ENCODE peak calls at places on chromosomes 3 and 15, in five cellular contexts. One of them, this sample, is unnamed.

GRCh38 chr15:31977812-31978662 is 52.3 kb upstream of the CHRNA7 start:
- DNase-seq in cardiac muscle cell: peak
- DNase-seq in fibroblast of mammary gland: peak
- DNase-seq in WERI-Rb-1: peak
- DNase-seq in tibial nerve: no peak
- DNase-seq in this sample: peak

GRCh38 chr3:143644370-143645089 is 203.7 kb downstream of the SLC9A9 start:
- DNase-seq in tibial nerve: no peak
- DNase-seq in fibroblast of mammary gland: peak
- DNase-seq in WERI-Rb-1: peak
- DNase-seq in cardiac muscle cell: peak
- DNase-seq in this sample: no peak

GRCh38 chr15:37090543-37091175 is 9.7 kb downstream of the MEIS2 start:
- DNase-seq in cardiac muscle cell: no peak
- DNase-seq in WERI-Rb-1: no peak
- DNase-seq in tibial nerve: no peak
- DNase-seq in fibroblast of mammary gland: no peak
- DNase-seq in this sample: no peak

GRCh38 chr3:64266983-64267382 is 41.7 kb upstream of the PRICKLE2 start:
- DNase-seq in fibroblast of mammary gland: no peak
- DNase-seq in cardiac muscle cell: peak
- DNase-seq in tibial nerve: no peak
- DNase-seq in WERI-Rb-1: peak
- DNase-seq in this sample: no peak

GRCh38 chr3:187136347-187136746 is 2.9 kb downstream of the RPL39L start:
- DNase-seq in WERI-Rb-1: no peak
- DNase-seq in tibial nerve: no peak
- DNase-seq in cardiac muscle cell: no peak
- DNase-seq in fibroblast of mammary gland: no peak
- DNase-seq in this sample: no peak

GRCh38 chr3:197462808-197463207 is 93.0 kb downstream of the BDH1 start:
- DNase-seq in fibroblast of mammary gland: no peak
- DNase-seq in tibial nerve: no peak
- DNase-seq in cardiac muscle cell: no peak
- DNase-seq in WERI-Rb-1: no peak
- DNase-seq in this sample: no peak

GRCh38 chr15:84878504-84878903 is 6.0 kb upstream of the SLC28A1 start:
- DNase-seq in tibial nerve: peak
- DNase-seq in fibroblast of mammary gland: peak
- DNase-seq in cardiac muscle cell: peak
- DNase-seq in WERI-Rb-1: peak
- DNase-seq in this sample: peak

GRCh38 chr3:64264491-64265109 is 39.3 kb upstream of the PRICKLE2 start:
- DNase-seq in tibial nerve: no peak
- DNase-seq in cardiac muscle cell: peak
- DNase-seq in fibroblast of mammary gland: peak
- DNase-seq in WERI-Rb-1: no peak
- DNase-seq in this sample: no peak

GRCh38 chr3:175105066-175105465 is 245.9 kb downstream of the NAALADL2 start:
- DNase-seq in WERI-Rb-1: no peak
- DNase-seq in fibroblast of mammary gland: peak
- DNase-seq in tibial nerve: no peak
- DNase-seq in cardiac muscle cell: peak
- DNase-seq in this sample: no peak

GRCh38 chr15:62390793-62391543 is 225.9 kb upstream of the C2CD4B start:
- DNase-seq in tibial nerve: no peak
- DNase-seq in WERI-Rb-1: peak
- DNase-seq in cardiac muscle cell: peak
- DNase-seq in fibroblast of mammary gland: peak
- DNase-seq in this sample: peak

GRCh38 chr3:188196232-188196990 is 42.5 kb downstream of the LPP start:
- DNase-seq in tibial nerve: no peak
- DNase-seq in WERI-Rb-1: no peak
- DNase-seq in fibroblast of mammary gland: no peak
- DNase-seq in cardiac muscle cell: no peak
- DNase-seq in this sample: no peak

GRCh38 chr3:134627831-134628230 is 23.0 kb downstream of the KY start:
- DNase-seq in fibroblast of mammary gland: peak
- DNase-seq in tibial nerve: no peak
- DNase-seq in cardiac muscle cell: peak
- DNase-seq in WERI-Rb-1: peak
- DNase-seq in this sample: no peak

GRCh38 chr3:37456270-37456708 is 281.9 kb upstream of the LRRFIP2 start:
- DNase-seq in tibial nerve: no peak
- DNase-seq in WERI-Rb-1: no peak
- DNase-seq in cardiac muscle cell: peak
- DNase-seq in fibroblast of mammary gland: peak
- DNase-seq in this sample: no peak

GRCh38 chr3:11705049-11705448 is 61.3 kb upstream of the VGLL4 start:
- DNase-seq in WERI-Rb-1: peak
- DNase-seq in fibroblast of mammary gland: no peak
- DNase-seq in cardiac muscle cell: peak
- DNase-seq in tibial nerve: no peak
- DNase-seq in this sample: no peak

GRCh38 chr3:150503402-150504099 is 42.7 kb downstream of the SERP1 start:
- DNase-seq in tibial nerve: no peak
- DNase-seq in cardiac muscle cell: no peak
- DNase-seq in WERI-Rb-1: no peak
- DNase-seq in fibroblast of mammary gland: no peak
- DNase-seq in this sample: no peak

GRCh38 chr15:38088971-38089370 is 154.5 kb downstream of the TMCO5A start:
- DNase-seq in cardiac muscle cell: no peak
- DNase-seq in tibial nerve: no peak
- DNase-seq in fibroblast of mammary gland: no peak
- DNase-seq in WERI-Rb-1: no peak
- DNase-seq in this sample: no peak

GRCh38 chr3:127050733-127051132 is 67.8 kb downstream of the PLXNA1 start:
- DNase-seq in tibial nerve: no peak
- DNase-seq in WERI-Rb-1: peak
- DNase-seq in cardiac muscle cell: no peak
- DNase-seq in fibroblast of mammary gland: no peak
- DNase-seq in this sample: no peak

GRCh38 chr15:98562361-98562791 is 86.0 kb upstream of the IGF1R start:
- DNase-seq in tibial nerve: no peak
- DNase-seq in WERI-Rb-1: no peak
- DNase-seq in cardiac muscle cell: no peak
- DNase-seq in fibroblast of mammary gland: no peak
- DNase-seq in this sample: no peak

GRCh38 chr3:133992385-133992784 is 37.3 kb downstream of the SLCO2A1 start:
- DNase-seq in cardiac muscle cell: peak
- DNase-seq in WERI-Rb-1: no peak
- DNase-seq in tibial nerve: no peak
- DNase-seq in fibroblast of mammary gland: no peak
- DNase-seq in this sample: no peak

GRCh38 chr3:187963003-187963676 is 190.8 kb upstream of the LPP start:
- DNase-seq in tibial nerve: no peak
- DNase-seq in WERI-Rb-1: no peak
- DNase-seq in fibroblast of mammary gland: no peak
- DNase-seq in cardiac muscle cell: no peak
- DNase-seq in this sample: no peak

DNA sequence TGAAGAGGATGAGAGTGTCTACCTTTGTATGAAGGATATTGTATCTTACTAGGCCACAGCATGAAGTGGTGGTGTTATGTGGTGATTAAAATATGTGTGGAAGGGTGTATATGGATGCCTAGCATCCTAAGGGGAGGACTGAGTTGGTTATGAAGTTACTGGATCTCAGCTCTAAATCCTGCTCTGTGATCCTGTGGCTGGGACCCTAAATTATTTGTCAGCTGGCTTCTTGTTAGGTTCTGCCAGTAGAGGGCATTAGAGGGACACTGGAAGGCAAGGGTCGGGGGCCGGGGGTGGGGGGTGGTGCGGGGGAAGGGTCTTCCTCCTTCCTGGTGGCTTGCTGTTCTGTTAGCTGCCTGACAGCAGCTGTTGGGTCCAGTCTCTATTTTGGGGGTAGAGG is 34.9 kb downstream of the MORF4L1 start:
- DNase-seq in fibroblast of mammary gland: no peak
- DNase-seq in tibial nerve: no peak
- DNase-seq in WERI-Rb-1: peak
- DNase-seq in cardiac muscle cell: no peak
- DNase-seq in this sample: no peak
- TF ChIP-seq CTCF in fibroblast of mammary gland: peak
- TF ChIP-seq CTCF in tibial nerve: no peak
- TF ChIP-seq CTCF in WERI-Rb-1: peak
- TF ChIP-seq CTCF in cardiac muscle cell: peak
- TF ChIP-seq CTCF in this sample: no peak

DNA sequence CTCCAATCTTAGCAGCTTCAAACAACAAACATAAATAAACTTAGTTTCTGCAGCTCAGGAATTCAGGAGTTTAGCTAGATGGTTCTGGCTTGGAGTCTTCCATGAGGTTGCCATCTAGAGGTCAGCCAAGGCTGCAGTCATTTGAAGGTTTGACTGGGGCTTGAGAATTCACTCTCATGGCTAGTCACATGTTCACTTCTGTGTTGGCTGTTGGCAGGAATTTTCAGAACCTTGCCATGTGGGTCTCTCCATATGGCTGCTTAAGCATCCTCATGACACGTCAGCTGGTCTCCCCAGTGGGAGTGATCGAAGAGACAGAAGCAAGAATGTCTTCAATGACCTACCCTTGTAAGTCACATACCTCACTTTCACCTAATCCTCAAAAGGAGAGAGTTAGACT is 269.2 kb upstream of the CNTN3 start:
- DNase-seq in cardiac muscle cell: no peak
- DNase-seq in fibroblast of mammary gland: peak
- DNase-seq in tibial nerve: no peak
- DNase-seq in WERI-Rb-1: peak
- DNase-seq in this sample: no peak
- TF ChIP-seq CTCF in cardiac muscle cell: no peak
- TF ChIP-seq CTCF in fibroblast of mammary gland: peak
- TF ChIP-seq CTCF in tibial nerve: no peak
- TF ChIP-seq CTCF in WERI-Rb-1: peak
- TF ChIP-seq CTCF in this sample: no peak

DNA sequence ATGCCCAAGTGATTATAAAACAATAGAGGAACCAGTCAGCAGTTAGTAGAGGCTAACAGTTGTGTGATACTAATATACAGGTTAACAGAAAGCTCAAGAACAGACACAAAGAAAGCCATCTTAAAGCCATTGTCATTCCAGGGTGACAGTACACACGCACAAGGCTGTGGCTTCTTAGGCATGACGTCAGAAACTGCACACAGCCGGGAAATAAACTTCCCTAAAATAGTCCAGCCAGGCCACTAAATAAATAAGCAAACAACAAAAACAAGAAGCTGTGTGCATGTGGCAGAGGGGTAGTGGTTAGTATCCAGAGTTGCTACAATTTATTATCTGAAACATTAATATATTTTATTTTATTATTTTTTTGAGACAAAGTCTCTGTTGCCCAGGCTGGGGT is 49.8 kb downstream of the PPCDC start:
- DNase-seq in tibial nerve: no peak
- DNase-seq in fibroblast of mammary gland: no peak
- DNase-seq in WERI-Rb-1: no peak
- DNase-seq in cardiac muscle cell: no peak
- DNase-seq in this sample: no peak
- TF ChIP-seq CTCF in tibial nerve: no peak
- TF ChIP-seq CTCF in fibroblast of mammary gland: no peak
- TF ChIP-seq CTCF in WERI-Rb-1: no peak
- TF ChIP-seq CTCF in cardiac muscle cell: no peak
- TF ChIP-seq CTCF in this sample: no peak

GRCh38 chr3:194141415-194142155 is 5.6 kb downstream of the HES1 start:
- DNase-seq in fibroblast of mammary gland: peak
- DNase-seq in cardiac muscle cell: peak
- DNase-seq in tibial nerve: peak
- DNase-seq in WERI-Rb-1: no peak
- DNase-seq in this sample: peak
- TF ChIP-seq CTCF in fibroblast of mammary gland: no peak
- TF ChIP-seq CTCF in cardiac muscle cell: no peak
- TF ChIP-seq CTCF in tibial nerve: no peak
- TF ChIP-seq CTCF in WERI-Rb-1: no peak
- TF ChIP-seq CTCF in this sample: no peak

DNA sequence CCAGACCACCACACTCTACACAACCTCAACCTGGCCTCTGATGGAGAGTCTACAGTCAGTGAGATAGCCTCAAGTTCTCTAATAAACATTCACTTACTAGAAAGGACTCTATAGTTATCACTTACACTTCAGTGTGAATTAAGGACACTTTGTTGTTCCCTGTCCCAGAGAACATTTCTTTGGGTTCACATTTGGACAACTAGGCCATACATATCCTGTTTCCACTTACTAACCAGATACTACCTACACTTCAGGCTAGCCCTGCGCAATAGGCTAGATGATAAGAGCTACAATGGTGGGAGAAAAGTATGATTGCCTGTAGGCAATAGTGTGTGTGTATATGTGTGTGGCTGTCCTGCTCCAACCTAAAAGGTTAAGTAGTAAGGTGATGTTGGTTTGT is 72.7 kb downstream of the TP63 start:
- DNase-seq in tibial nerve: no peak
- DNase-seq in fibroblast of mammary gland: no peak
- DNase-seq in WERI-Rb-1: no peak
- DNase-seq in cardiac muscle cell: no peak
- DNase-seq in this sample: no peak
- TF ChIP-seq CTCF in tibial nerve: no peak
- TF ChIP-seq CTCF in fibroblast of mammary gland: no peak
- TF ChIP-seq CTCF in WERI-Rb-1: no peak
- TF ChIP-seq CTCF in cardiac muscle cell: no peak
- TF ChIP-seq CTCF in this sample: no peak

GRCh38 chr15:73910904-73911303 is 15.4 kb upstream of the LOXL1 start:
- DNase-seq in fibroblast of mammary gland: no peak
- DNase-seq in WERI-Rb-1: no peak
- DNase-seq in tibial nerve: no peak
- DNase-seq in cardiac muscle cell: no peak
- DNase-seq in this sample: no peak
- TF ChIP-seq CTCF in fibroblast of mammary gland: no peak
- TF ChIP-seq CTCF in WERI-Rb-1: no peak
- TF ChIP-seq CTCF in tibial nerve: no peak
- TF ChIP-seq CTCF in cardiac muscle cell: no peak
- TF ChIP-seq CTCF in this sample: no peak

GRCh38 chr3:145188079-145188785 is 972.8 kb downstream of the PLOD2 start:
- DNase-seq in WERI-Rb-1: peak
- DNase-seq in tibial nerve: no peak
- DNase-seq in fibroblast of mammary gland: no peak
- DNase-seq in cardiac muscle cell: no peak
- DNase-seq in this sample: no peak

GRCh38 chr3:145191543-145191942 is 969.4 kb downstream of the PLOD2 start:
- DNase-seq in cardiac muscle cell: peak
- DNase-seq in fibroblast of mammary gland: no peak
- DNase-seq in WERI-Rb-1: no peak
- DNase-seq in tibial nerve: no peak
- DNase-seq in this sample: no peak

GRCh38 chr3:145190138-145190537 is 970.8 kb downstream of the PLOD2 start:
- DNase-seq in tibial nerve: no peak
- DNase-seq in WERI-Rb-1: peak
- DNase-seq in fibroblast of mammary gland: no peak
- DNase-seq in cardiac muscle cell: no peak
- DNase-seq in this sample: no peak
- TF ChIP-seq CTCF in tibial nerve: no peak
- TF ChIP-seq CTCF in WERI-Rb-1: no peak
- TF ChIP-seq CTCF in fibroblast of mammary gland: no peak
- TF ChIP-seq CTCF in cardiac muscle cell: no peak
- TF ChIP-seq CTCF in this sample: no peak

GRCh38 chr15:82749951-82750830 is 40.5 kb upstream of the AP3B2 start:
- DNase-seq in fibroblast of mammary gland: peak
- DNase-seq in cardiac muscle cell: peak
- DNase-seq in WERI-Rb-1: peak
- DNase-seq in tibial nerve: peak
- DNase-seq in this sample: peak
- TF ChIP-seq CTCF in fibroblast of mammary gland: no peak
- TF ChIP-seq CTCF in cardiac muscle cell: no peak
- TF ChIP-seq CTCF in WERI-Rb-1: no peak
- TF ChIP-seq CTCF in tibial nerve: no peak
- TF ChIP-seq CTCF in this sample: no peak

GRCh38 chr3:138097192-138097829 is 18.1 kb downstream of the DZIP1L start:
- DNase-seq in fibroblast of mammary gland: no peak
- DNase-seq in cardiac muscle cell: no peak
- DNase-seq in tibial nerve: no peak
- DNase-seq in WERI-Rb-1: peak
- DNase-seq in this sample: no peak
- TF ChIP-seq CTCF in fibroblast of mammary gland: peak
- TF ChIP-seq CTCF in cardiac muscle cell: peak
- TF ChIP-seq CTCF in tibial nerve: no peak
- TF ChIP-seq CTCF in WERI-Rb-1: peak
- TF ChIP-seq CTCF in this sample: peak

This sample was measured in mesothelial cell of epicardium.